ENCODE peak calls at places on chromosomes 12 and 14, in ten cellular contexts. One of them, this sample, is unnamed.

GRCh38 chr12:1488908-1489381 is 105.4 kb downstream of the FBXL14 start:
- DNase-seq in mammary epithelial cell: peak; percentile 25
- DNase-seq in tibial artery: no peak
- DNase-seq in fibroblast of mammary gland: no peak
- DNase-seq in PC-3: no peak
- DNase-seq in uterus: no peak
- DNase-seq in OCI-LY7: no peak
- DNase-seq in fibroblast of pulmonary artery: peak; percentile 79
- DNase-seq in CD8-positive, alpha-beta T cell: no peak
- DNase-seq in K562: no peak
- DNase-seq in this sample: no peak

GRCh38 chr14:99750746-99751450 is 42.3 kb upstream of the EML1 start:
- DNase-seq in mammary epithelial cell: no peak
- DNase-seq in tibial artery: no peak
- DNase-seq in fibroblast of mammary gland: no peak
- DNase-seq in PC-3: no peak
- DNase-seq in uterus: no peak
- DNase-seq in OCI-LY7: no peak
- DNase-seq in fibroblast of pulmonary artery: no peak
- DNase-seq in CD8-positive, alpha-beta T cell: no peak
- DNase-seq in K562: no peak
- DNase-seq in this sample: no peak

GRCh38 chr14:45201908-45202307 is 51.1 kb downstream of the MIS18BP1 start:
- DNase-seq in mammary epithelial cell: no peak
- DNase-seq in tibial artery: no peak
- DNase-seq in fibroblast of mammary gland: peak; percentile 18
- DNase-seq in PC-3: peak; percentile 13
- DNase-seq in uterus: no peak
- DNase-seq in OCI-LY7: peak; percentile 55
- DNase-seq in fibroblast of pulmonary artery: peak; percentile 34
- DNase-seq in CD8-positive, alpha-beta T cell: peak; percentile 2
- DNase-seq in K562: peak; percentile 3
- DNase-seq in this sample: no peak

GRCh38 chr12:19338405-19338804 is 100.9 kb upstream of the AEBP2 start:
- DNase-seq in mammary epithelial cell: peak; percentile 6
- DNase-seq in tibial artery: no peak
- DNase-seq in fibroblast of mammary gland: peak; percentile 9
- DNase-seq in PC-3: no peak
- DNase-seq in uterus: no peak
- DNase-seq in OCI-LY7: no peak
- DNase-seq in fibroblast of pulmonary artery: peak; percentile 3
- DNase-seq in CD8-positive, alpha-beta T cell: no peak
- DNase-seq in K562: no peak
- DNase-seq in this sample: no peak

GRCh38 chr14:103871596-103872480 is 24.5 kb upstream of the PPP1R13B start:
- DNase-seq in mammary epithelial cell: no peak
- DNase-seq in tibial artery: no peak
- DNase-seq in fibroblast of mammary gland: no peak
- DNase-seq in PC-3: no peak
- DNase-seq in uterus: no peak
- DNase-seq in OCI-LY7: peak; percentile 80
- DNase-seq in fibroblast of pulmonary artery: no peak
- DNase-seq in CD8-positive, alpha-beta T cell: peak; percentile 71
- DNase-seq in K562: peak; percentile 76
- DNase-seq in this sample: peak; percentile 32

GRCh38 chr14:103311171-103311997 is 22.7 kb upstream of the EIF5 start:
- DNase-seq in mammary epithelial cell: no peak
- DNase-seq in tibial artery: no peak
- DNase-seq in fibroblast of mammary gland: no peak
- DNase-seq in PC-3: no peak
- DNase-seq in uterus: no peak
- DNase-seq in OCI-LY7: no peak
- DNase-seq in fibroblast of pulmonary artery: no peak
- DNase-seq in CD8-positive, alpha-beta T cell: no peak
- DNase-seq in K562: no peak
- DNase-seq in this sample: no peak

GRCh38 chr12:25829192-25829591 is 129.3 kb upstream of the RASSF8 start:
- DNase-seq in mammary epithelial cell: peak; percentile 82
- DNase-seq in tibial artery: peak; percentile 46
- DNase-seq in fibroblast of mammary gland: peak; percentile 98
- DNase-seq in PC-3: peak; percentile 99
- DNase-seq in uterus: no peak
- DNase-seq in OCI-LY7: no peak
- DNase-seq in fibroblast of pulmonary artery: peak; percentile 99
- DNase-seq in CD8-positive, alpha-beta T cell: no peak
- DNase-seq in K562: no peak
- DNase-seq in this sample: no peak

GRCh38 chr12:52245962-52246577 is 13.0 kb downstream of the KRT7 start:
- DNase-seq in mammary epithelial cell: no peak
- DNase-seq in tibial artery: no peak
- DNase-seq in fibroblast of mammary gland: no peak
- DNase-seq in PC-3: peak; percentile 26
- DNase-seq in uterus: no peak
- DNase-seq in OCI-LY7: no peak
- DNase-seq in fibroblast of pulmonary artery: no peak
- DNase-seq in CD8-positive, alpha-beta T cell: no peak
- DNase-seq in K562: no peak
- DNase-seq in this sample: no peak

GRCh38 chr12:68919581-68920239 is 13.3 kb downstream of the CPM start:
- DNase-seq in mammary epithelial cell: no peak
- DNase-seq in tibial artery: no peak
- DNase-seq in fibroblast of mammary gland: no peak
- DNase-seq in PC-3: no peak
- DNase-seq in uterus: no peak
- DNase-seq in OCI-LY7: no peak
- DNase-seq in fibroblast of pulmonary artery: no peak
- DNase-seq in CD8-positive, alpha-beta T cell: no peak
- DNase-seq in K562: no peak
- DNase-seq in this sample: no peak

GRCh38 chr14:28756896-28757570 is 9.6 kb upstream of the FOXG1 start:
- DNase-seq in mammary epithelial cell: peak; percentile 37
- DNase-seq in tibial artery: no peak
- DNase-seq in fibroblast of mammary gland: peak; percentile 68
- DNase-seq in PC-3: peak; percentile 63
- DNase-seq in uterus: no peak
- DNase-seq in OCI-LY7: peak; percentile 1
- DNase-seq in fibroblast of pulmonary artery: peak; percentile 72
- DNase-seq in CD8-positive, alpha-beta T cell: no peak
- DNase-seq in K562: no peak
- DNase-seq in this sample: no peak

GRCh38 chr14:26606729-26607128 is 8.9 kb upstream of the NOVA1 start:
- DNase-seq in mammary epithelial cell: no peak
- DNase-seq in tibial artery: no peak
- DNase-seq in fibroblast of mammary gland: peak; percentile 55
- DNase-seq in PC-3: no peak
- DNase-seq in uterus: no peak
- DNase-seq in OCI-LY7: no peak
- DNase-seq in fibroblast of pulmonary artery: peak; percentile 52
- DNase-seq in CD8-positive, alpha-beta T cell: no peak
- DNase-seq in K562: no peak
- DNase-seq in this sample: no peak

GRCh38 chr12:49189731-49190314 is 943 bp upstream of the TUBA1A start:
- DNase-seq in mammary epithelial cell: no peak
- DNase-seq in tibial artery: no peak
- DNase-seq in fibroblast of mammary gland: no peak
- DNase-seq in PC-3: no peak
- DNase-seq in uterus: no peak
- DNase-seq in OCI-LY7: no peak
- DNase-seq in fibroblast of pulmonary artery: peak; percentile 8
- DNase-seq in CD8-positive, alpha-beta T cell: no peak
- DNase-seq in K562: no peak
- DNase-seq in this sample: no peak

GRCh38 chr12:49188205-49188915 is 520 bp downstream of the TUBA1A start:
- DNase-seq in mammary epithelial cell: peak; percentile 77
- DNase-seq in tibial artery: peak; percentile 90
- DNase-seq in fibroblast of mammary gland: peak; percentile 69
- DNase-seq in PC-3: peak; percentile 37
- DNase-seq in uterus: peak; percentile 85
- DNase-seq in OCI-LY7: peak; percentile 78
- DNase-seq in fibroblast of pulmonary artery: peak; percentile 75
- DNase-seq in CD8-positive, alpha-beta T cell: peak; percentile 69
- DNase-seq in K562: peak; percentile 70
- DNase-seq in this sample: peak; percentile 19

GRCh38 chr12:49190317-49190716 is 1.4 kb upstream of the TUBA1A start:
- DNase-seq in mammary epithelial cell: no peak
- DNase-seq in tibial artery: no peak
- DNase-seq in fibroblast of mammary gland: no peak
- DNase-seq in PC-3: no peak
- DNase-seq in uterus: no peak
- DNase-seq in OCI-LY7: no peak
- DNase-seq in fibroblast of pulmonary artery: no peak
- DNase-seq in CD8-positive, alpha-beta T cell: no peak
- DNase-seq in K562: no peak
- DNase-seq in this sample: no peak

GRCh38 chr12:49187184-49187583 is 1.7 kb downstream of the TUBA1A start:
- DNase-seq in mammary epithelial cell: peak; percentile 27
- DNase-seq in tibial artery: peak; percentile 68
- DNase-seq in fibroblast of mammary gland: peak; percentile 68
- DNase-seq in PC-3: no peak
- DNase-seq in uterus: peak; percentile 69
- DNase-seq in OCI-LY7: no peak
- DNase-seq in fibroblast of pulmonary artery: peak; percentile 59
- DNase-seq in CD8-positive, alpha-beta T cell: no peak
- DNase-seq in K562: no peak
- DNase-seq in this sample: no peak

GRCh38 chr12:49188916-49189367 is at the start of gene TUBA1A:
- DNase-seq in mammary epithelial cell: peak; percentile 97
- DNase-seq in tibial artery: peak; percentile 96
- DNase-seq in fibroblast of mammary gland: peak; percentile 99
- DNase-seq in PC-3: peak; percentile 72
- DNase-seq in uterus: peak; percentile 99
- DNase-seq in OCI-LY7: peak; percentile 99
- DNase-seq in fibroblast of pulmonary artery: peak; percentile 100
- DNase-seq in CD8-positive, alpha-beta T cell: peak; percentile 90
- DNase-seq in K562: peak; percentile 66
- DNase-seq in this sample: peak; percentile 83
- TF ChIP-seq CTCF in mammary epithelial cell: no peak
- TF ChIP-seq CTCF in tibial artery: no peak
- TF ChIP-seq CTCF in fibroblast of mammary gland: no peak
- TF ChIP-seq CTCF in PC-3: no peak
- TF ChIP-seq CTCF in uterus: no peak
- TF ChIP-seq CTCF in OCI-LY7: no peak
- TF ChIP-seq CTCF in fibroblast of pulmonary artery: no peak
- TF ChIP-seq CTCF in CD8-positive, alpha-beta T cell: no peak
- TF ChIP-seq CTCF in K562: no peak
- TF ChIP-seq CTCF in this sample: no peak

DNA sequence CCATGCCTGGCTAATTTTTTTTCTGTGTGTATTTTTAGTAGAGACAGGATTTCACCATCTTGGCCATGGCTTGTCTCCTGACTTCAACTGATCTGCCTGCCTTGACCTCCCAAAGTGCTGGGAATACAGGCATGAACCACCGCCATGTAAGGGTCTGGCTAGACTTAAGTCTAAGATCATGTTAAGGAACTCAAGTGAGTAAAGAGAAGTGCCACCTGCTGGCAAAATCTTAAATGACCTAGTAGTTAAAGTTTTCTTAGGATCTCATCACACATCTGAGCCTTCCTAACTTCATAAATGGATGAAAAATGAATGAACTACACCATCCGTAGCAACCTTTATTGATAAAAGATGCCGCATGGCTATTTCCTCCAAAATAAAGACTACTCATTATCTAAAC is 1.7 kb upstream of the C12orf56 start:
- DNase-seq in mammary epithelial cell: peak; percentile 30
- DNase-seq in tibial artery: no peak
- DNase-seq in fibroblast of mammary gland: peak; percentile 71
- DNase-seq in PC-3: peak; percentile 76
- DNase-seq in uterus: no peak
- DNase-seq in OCI-LY7: peak; percentile 24
- DNase-seq in fibroblast of pulmonary artery: peak; percentile 74
- DNase-seq in CD8-positive, alpha-beta T cell: no peak
- DNase-seq in K562: no peak
- DNase-seq in this sample: no peak
- TF ChIP-seq CTCF in mammary epithelial cell: peak; percentile 46
- TF ChIP-seq CTCF in tibial artery: no peak
- TF ChIP-seq CTCF in fibroblast of mammary gland: peak; percentile 42
- TF ChIP-seq CTCF in PC-3: peak; percentile 69
- TF ChIP-seq CTCF in uterus: no peak
- TF ChIP-seq CTCF in OCI-LY7: peak; percentile 68
- TF ChIP-seq CTCF in fibroblast of pulmonary artery: peak; percentile 45
- TF ChIP-seq CTCF in CD8-positive, alpha-beta T cell: peak; percentile 28
- TF ChIP-seq CTCF in K562: no peak
- TF ChIP-seq CTCF in this sample: peak; percentile 51

GRCh38 chr14:76498536-76498935 is 122.6 kb downstream of the ESRRB start:
- DNase-seq in mammary epithelial cell: no peak
- DNase-seq in tibial artery: no peak
- DNase-seq in fibroblast of mammary gland: no peak
- DNase-seq in PC-3: no peak
- DNase-seq in uterus: no peak
- DNase-seq in OCI-LY7: no peak
- DNase-seq in fibroblast of pulmonary artery: no peak
- DNase-seq in CD8-positive, alpha-beta T cell: no peak
- DNase-seq in K562: no peak
- DNase-seq in this sample: no peak

GRCh38 chr14:76495983-76496382 is 120.0 kb downstream of the ESRRB start:
- DNase-seq in mammary epithelial cell: no peak
- DNase-seq in tibial artery: no peak
- DNase-seq in fibroblast of mammary gland: no peak
- DNase-seq in PC-3: no peak
- DNase-seq in uterus: no peak
- DNase-seq in OCI-LY7: no peak
- DNase-seq in fibroblast of pulmonary artery: no peak
- DNase-seq in CD8-positive, alpha-beta T cell: no peak
- DNase-seq in K562: no peak
- DNase-seq in this sample: no peak

GRCh38 chr14:76498976-76499375 is 123.0 kb downstream of the ESRRB start:
- DNase-seq in mammary epithelial cell: no peak
- DNase-seq in tibial artery: no peak
- DNase-seq in fibroblast of mammary gland: no peak
- DNase-seq in PC-3: no peak
- DNase-seq in uterus: no peak
- DNase-seq in OCI-LY7: no peak
- DNase-seq in fibroblast of pulmonary artery: no peak
- DNase-seq in CD8-positive, alpha-beta T cell: no peak
- DNase-seq in K562: no peak
- DNase-seq in this sample: no peak

GRCh38 chr14:76499399-76499798 is 123.5 kb downstream of the ESRRB start:
- DNase-seq in mammary epithelial cell: no peak
- DNase-seq in tibial artery: no peak
- DNase-seq in fibroblast of mammary gland: no peak
- DNase-seq in PC-3: no peak
- DNase-seq in uterus: no peak
- DNase-seq in OCI-LY7: no peak
- DNase-seq in fibroblast of pulmonary artery: no peak
- DNase-seq in CD8-positive, alpha-beta T cell: no peak
- DNase-seq in K562: no peak
- DNase-seq in this sample: no peak

GRCh38 chr14:76497550-76498484 is 121.9 kb downstream of the ESRRB start:
- DNase-seq in mammary epithelial cell: no peak
- DNase-seq in tibial artery: no peak
- DNase-seq in fibroblast of mammary gland: no peak
- DNase-seq in PC-3: peak; percentile 6
- DNase-seq in uterus: no peak
- DNase-seq in OCI-LY7: peak; percentile 12
- DNase-seq in fibroblast of pulmonary artery: no peak
- DNase-seq in CD8-positive, alpha-beta T cell: no peak
- DNase-seq in K562: peak; percentile 19
- DNase-seq in this sample: no peak
- TF ChIP-seq CTCF in mammary epithelial cell: no peak
- TF ChIP-seq CTCF in tibial artery: no peak
- TF ChIP-seq CTCF in fibroblast of mammary gland: peak; percentile 2
- TF ChIP-seq CTCF in PC-3: peak; percentile 33
- TF ChIP-seq CTCF in uterus: no peak
- TF ChIP-seq CTCF in OCI-LY7: peak; percentile 58
- TF ChIP-seq CTCF in fibroblast of pulmonary artery: no peak
- TF ChIP-seq CTCF in CD8-positive, alpha-beta T cell: no peak
- TF ChIP-seq CTCF in K562: peak; percentile 35
- TF ChIP-seq CTCF in this sample: peak; percentile 28

GRCh38 chr12:54138219-54138618 is 50.6 kb downstream of the SMUG1 start:
- DNase-seq in mammary epithelial cell: no peak
- DNase-seq in tibial artery: no peak
- DNase-seq in fibroblast of mammary gland: no peak
- DNase-seq in PC-3: peak; percentile 8
- DNase-seq in uterus: no peak
- DNase-seq in OCI-LY7: peak; percentile 26
- DNase-seq in fibroblast of pulmonary artery: no peak
- DNase-seq in CD8-positive, alpha-beta T cell: no peak
- DNase-seq in K562: no peak
- DNase-seq in this sample: no peak
- TF ChIP-seq CTCF in mammary epithelial cell: peak; percentile 14
- TF ChIP-seq CTCF in tibial artery: no peak
- TF ChIP-seq CTCF in fibroblast of mammary gland: no peak
- TF ChIP-seq CTCF in PC-3: peak; percentile 21
- TF ChIP-seq CTCF in uterus: no peak
- TF ChIP-seq CTCF in OCI-LY7: peak; percentile 59
- TF ChIP-seq CTCF in fibroblast of pulmonary artery: no peak
- TF ChIP-seq CTCF in CD8-positive, alpha-beta T cell: no peak
- TF ChIP-seq CTCF in K562: peak; percentile 33
- TF ChIP-seq CTCF in this sample: peak; percentile 19